ENCODE peak calls at places on chromosomes 7 and 10, in seven cellular contexts. F is right lobe of liver, V is neural progenitor cell, Q is hepatocyte, X is ovary, G is IMR-90, B is GM23248. U is an unnamed sample.

GRCh38 chr10:8061274-8062211 is 7.1 kb downstream of the GATA3 start:
- DNase-seq in F (no peak), V (peak; percentile 50), Q (no peak), X (no peak), G (no peak), B (no peak), U (no peak)

GRCh38 chr10:124643281-124644009 is 100.7 kb downstream of the FAM53B start:
- DNase-seq in F (no peak), V (peak; percentile 93), Q (no peak), X (no peak), G (no peak), B (no peak), U (no peak)

GRCh38 chr10:71259282-71259681 is 46.9 kb downstream of the UNC5B start:
- DNase-seq in F (no peak), V (no peak), Q (no peak), X (no peak), G (no peak), B (no peak), U (no peak)

GRCh38 chr10:43134126-43134905 is 3.9 kb upstream of the CSGALNACT2 start:
- DNase-seq in F (no peak), V (no peak), Q (no peak), X (no peak), G (no peak), B (no peak), U (no peak)

GRCh38 chr7:102008535-102009262 is 191.3 kb downstream of the CUX1 start:
- DNase-seq in F (no peak), V (no peak), Q (peak; percentile 30), X (no peak), G (no peak), B (no peak), U (peak; percentile 92)

GRCh38 chr10:116796910-116797513 is 52.3 kb upstream of the ENO4 start:
- DNase-seq in F (peak; percentile 76), V (peak; percentile 92), Q (peak; percentile 90), X (peak; percentile 67), G (peak; percentile 61), B (peak; percentile 84), U (no peak)

GRCh38 chr7:80643336-80643925 is 5.0 kb downstream of the CD36 start:
- DNase-seq in F (no peak), V (no peak), Q (no peak), X (no peak), G (peak; percentile 10), B (no peak), U (peak; percentile 69)

GRCh38 chr7:54827719-54828118 is 68.7 kb upstream of the SEC61G start:
- DNase-seq in F (no peak), V (no peak), Q (no peak), X (no peak), G (no peak), B (no peak), U (no peak)

GRCh38 chr10:59878915-59879314 is 27.4 kb downstream of the CCDC6 start:
- DNase-seq in F (no peak), V (no peak), Q (no peak), X (no peak), G (no peak), B (no peak), U (no peak)

GRCh38 chr7:5420841-5421625 is 2.6 kb downstream of the TNRC18 start:
- DNase-seq in F (peak; percentile 57), V (peak; percentile 52), Q (no peak), X (peak; percentile 59), G (no peak), B (peak; percentile 61), U (no peak)

GRCh38 chr7:33732462-33732861 is 172.9 kb upstream of the BMPER start:
- DNase-seq in F (no peak), V (no peak), Q (no peak), X (no peak), G (no peak), B (no peak), U (no peak)
- H3K4me1 ChIP-seq in F (no peaks in the 10 kb centered on the region), V (peaks cover 8% of the 10 kb centered on the region), Q (peaks cover 4% of the 10 kb centered on the region), X (peaks cover 6% of the 10 kb centered on the region), G (no peaks in the 10 kb centered on the region), B (no peaks in the 10 kb centered on the region), U (no peaks in the 10 kb centered on the region)

GRCh38 chr7:103731169-103731568 is 258.3 kb downstream of the RELN start:
- DNase-seq in F (no peak), V (no peak), Q (no peak), X (no peak), G (no peak), B (no peak), U (no peak)

GRCh38 chr7:103729026-103729425 is 260.4 kb downstream of the RELN start:
- DNase-seq in F (no peak), V (no peak), Q (no peak), X (no peak), G (no peak), B (no peak), U (no peak)

GRCh38 chr7:103727982-103728610 is 261.4 kb downstream of the RELN start:
- DNase-seq in F (no peak), V (no peak), Q (no peak), X (no peak), G (no peak), B (no peak), U (no peak)
- H3K4me1 ChIP-seq in F (no peaks in the 10 kb centered on the region), V (no peaks in the 10 kb centered on the region), Q (no peaks in the 10 kb centered on the region), X (no peaks in the 10 kb centered on the region), G (no peaks in the 10 kb centered on the region), B (no peaks in the 10 kb centered on the region), U (no peaks in the 10 kb centered on the region)

GRCh38 chr7:156198277-156198676 is 386.0 kb upstream of the SHH start:
- DNase-seq in F (peak; percentile 31), V (no peak), Q (no peak), X (no peak), G (no peak), B (no peak), U (no peak)
- H3K4me1 ChIP-seq in F (no peaks in the 10 kb centered on the region), V (no peaks in the 10 kb centered on the region), Q (no peaks in the 10 kb centered on the region), X (no peaks in the 10 kb centered on the region), G (no peaks in the 10 kb centered on the region), B (no peaks in the 10 kb centered on the region), U (no peaks in the 10 kb centered on the region)

GRCh38 chr10:11381511-11381910 is 229.9 kb downstream of the USP6NL start:
- DNase-seq in F (no peak), V (no peak), Q (no peak), X (no peak), G (no peak), B (no peak), U (no peak)

GRCh38 chr10:11386044-11386443 is 225.4 kb downstream of the USP6NL start:
- DNase-seq in F (no peak), V (no peak), Q (no peak), X (no peak), G (no peak), B (no peak), U (no peak)

GRCh38 chr10:11388996-11389395 is 222.5 kb downstream of the USP6NL start:
- DNase-seq in F (no peak), V (no peak), Q (no peak), X (no peak), G (no peak), B (no peak), U (no peak)

GRCh38 chr10:11382187-11382586 is 229.3 kb downstream of the USP6NL start:
- DNase-seq in F (no peak), V (no peak), Q (no peak), X (no peak), G (no peak), B (no peak), U (no peak)

GRCh38 chr10:11387044-11387443 is 224.4 kb downstream of the USP6NL start:
- DNase-seq in F (no peak), V (no peak), Q (no peak), X (no peak), G (no peak), B (no peak), U (no peak)
- H3K4me1 ChIP-seq in F (no peaks in the 10 kb centered on the region), V (peaks cover 10% of the 10 kb centered on the region), Q (no peaks in the 10 kb centered on the region), X (no peaks in the 10 kb centered on the region), G (no peaks in the 10 kb centered on the region), B (no peaks in the 10 kb centered on the region), U (no peaks in the 10 kb centered on the region)

GRCh38 chr10:22372298-22372697 is 27.0 kb downstream of the SPAG6 start:
- DNase-seq in F (no peak), V (no peak), Q (no peak), X (no peak), G (no peak), B (no peak), U (no peak)
- H3K4me1 ChIP-seq in F (no peaks in the 10 kb centered on the region), V (peaks cover 4% of the 10 kb centered on the region), Q (no peaks in the 10 kb centered on the region), X (no peaks in the 10 kb centered on the region), G (no peaks in the 10 kb centered on the region), B (no peaks in the 10 kb centered on the region), U (no peaks in the 10 kb centered on the region)

GRCh38 chr7:155470186-155470487 is 12.2 kb downstream of the EN2 start:
- DNase-seq in F (no peak), V (no peak), Q (no peak), X (no peak), G (no peak), B (no peak), U (no peak)
- H3K4me1 ChIP-seq in F (no peaks in the 10 kb centered on the region), V (peaks cover 16% of the 10 kb centered on the region), Q (peaks cover 7% of the 10 kb centered on the region), X (peaks cover 2% of the 10 kb centered on the region), G (no peaks in the 10 kb centered on the region), B (no peaks in the 10 kb centered on the region), U (no peaks in the 10 kb centered on the region)

GRCh38 chr7:24907311-24907886 is 72.6 kb downstream of the OSBPL3 start:
- DNase-seq in F (no peak), V (no peak), Q (no peak), X (no peak), G (peak; percentile 76), B (peak; percentile 63), U (peak; percentile 65)

GRCh38 chr7:24902276-24902675 is 77.7 kb downstream of the OSBPL3 start:
- DNase-seq in F (no peak), V (no peak), Q (no peak), X (no peak), G (peak; percentile 71), B (peak; percentile 77), U (peak; percentile 40)

GRCh38 chr7:24905996-24906770 is 73.8 kb downstream of the OSBPL3 start:
- DNase-seq in F (no peak), V (no peak), Q (no peak), X (no peak), G (no peak), B (peak; percentile 46), U (peak; percentile 57)

GRCh38 chr7:24899905-24900304 is 80.1 kb downstream of the OSBPL3 start:
- DNase-seq in F (no peak), V (no peak), Q (no peak), X (no peak), G (no peak), B (no peak), U (no peak)

GRCh38 chr7:24903559-24903958 is 76.4 kb downstream of the OSBPL3 start:
- DNase-seq in F (no peak), V (no peak), Q (no peak), X (no peak), G (no peak), B (no peak), U (no peak)
- H3K4me1 ChIP-seq in F (no peaks in the 10 kb centered on the region), V (no peaks in the 10 kb centered on the region), Q (peaks cover 4% of the 10 kb centered on the region), X (peaks cover 13% of the 10 kb centered on the region), G (peaks cover 16% of the 10 kb centered on the region), B (peaks cover 44% of the 10 kb centered on the region), U (peaks cover 66% of the 10 kb centered on the region)